ENCODE peak calls at places on chromosomes 4 and X, in seven cellular contexts. T, H, W, Q, C, J and E are unnamed samples.

GRCh38 chr4:2243682-2244380 is 1.9 kb upstream of the HAUS3 start:
- DNase-seq in T (no peak), H (peak; percentile 72), W (peak; percentile 61), Q (no peak), C (no peak), J (peak; percentile 20), E (peak; percentile 31)

GRCh38 chrX:120840826-120841225 is 34.8 kb downstream of the CT47B1 start:
- DNase-seq in T (no peak), H (no peak), W (no peak), Q (no peak), C (no peak), J (peak; percentile 16), E (peak; percentile 35)

GRCh38 chr4:8419222-8420041 is 21.1 kb downstream of the ACOX3 start:
- DNase-seq in T (no peak), H (no peak), W (no peak), Q (no peak), C (no peak), J (peak; percentile 75), E (peak; percentile 41)

GRCh38 chrX:21708116-21708515 is 49.8 kb downstream of the SMPX start:
- DNase-seq in T (no peak), H (no peak), W (no peak), Q (no peak), C (no peak), J (no peak), E (peak; percentile 41)

GRCh38 chr4:7280906-7281305 is 88.6 kb downstream of the SORCS2 start:
- DNase-seq in T (no peak), H (no peak), W (no peak), Q (no peak), C (no peak), J (peak; percentile 18), E (no peak)

GRCh38 chr4:81997313-81997712 is 376.5 kb downstream of the HNRNPD start:
- DNase-seq in T (no peak), H (no peak), W (no peak), Q (no peak), C (no peak), J (no peak), E (no peak)

GRCh38 chr4:38030023-38030422 is 69.8 kb downstream of the PTTG2 start:
- DNase-seq in T (no peak), H (no peak), W (no peak), Q (no peak), C (no peak), J (peak; percentile 67), E (no peak)

GRCh38 chrX:39377171-39377570 is 575.9 kb downstream of the MID1IP1 start:
- DNase-seq in T (no peak), H (no peak), W (peak; percentile 15), Q (no peak), C (no peak), J (no peak), E (no peak)

GRCh38 chrX:11787564-11787963 is 29.5 kb downstream of the MSL3 start:
- DNase-seq in T (no peak), H (peak; percentile 77), W (no peak), Q (peak; percentile 45), C (peak; percentile 65), J (peak; percentile 60), E (peak; percentile 38)

GRCh38 chr4:61011051-61011450 is 189.1 kb upstream of the ADGRL3 start:
- DNase-seq in T (no peak), H (no peak), W (no peak), Q (no peak), C (no peak), J (no peak), E (no peak)

GRCh38 chr4:114597410-114598115 is 1.0 kb upstream of the UGT8 start:
- DNase-seq in T (no peak), H (no peak), W (no peak), Q (no peak), C (no peak), J (peak; percentile 28), E (no peak)

GRCh38 chrX:50157545-50158125 is 43.2 kb downstream of the AKAP4 start:
- DNase-seq in T (no peak), H (no peak), W (no peak), Q (no peak), C (no peak), J (no peak), E (no peak)

GRCh38 chr4:109592367-109592766 is 32.3 kb downstream of the MCUB start:
- DNase-seq in T (no peak), H (no peak), W (no peak), Q (no peak), C (no peak), J (peak; percentile 37), E (no peak)

GRCh38 chr4:150250293-150250997 is 172.2 kb downstream of the DCLK2 start:
- DNase-seq in T (no peak), H (no peak), W (no peak), Q (no peak), C (no peak), J (no peak), E (no peak)

GRCh38 chr4:138981930-138982390 is 33.6 kb upstream of the NOCT start:
- DNase-seq in T (peak; percentile 45), H (no peak), W (no peak), Q (no peak), C (no peak), J (no peak), E (peak; percentile 89)

GRCh38 chrX:77160301-77160700 is 286.9 kb upstream of the FGF16 start:
- DNase-seq in T (no peak), H (no peak), W (no peak), Q (no peak), C (peak; percentile 8), J (no peak), E (no peak)

GRCh38 chr4:98222306-98222705 is 38.9 kb upstream of the RAP1GDS1 start:
- DNase-seq in T (no peak), H (no peak), W (no peak), Q (no peak), C (no peak), J (no peak), E (no peak)

GRCh38 chr4:182492456-182492855 is 249.3 kb downstream of the TENM3 start:
- DNase-seq in T (no peak), H (no peak), W (no peak), Q (no peak), C (no peak), J (peak; percentile 18), E (peak; percentile 43)

GRCh38 chr4:163332526-163333405 is at the start of gene NPY1R:
- DNase-seq in T (peak; percentile 20), H (peak; percentile 60), W (peak; percentile 64), Q (no peak), C (no peak), J (peak; percentile 82), E (peak; percentile 41)

GRCh38 chrX:51614353-51614752 is 4.4 kb downstream of the CENPVL3 start:
- DNase-seq in T (no peak), H (no peak), W (peak; percentile 40), Q (no peak), C (no peak), J (peak; percentile 46), E (peak; percentile 1)